ENCODE peak calls at places on chromosomes 4 and X, in six cellular contexts. E is upper lobe of right lung, D is spleen, M is psoas muscle, A is left lung, F is tibial nerve. P is an unnamed sample. For H3K4me1, the result is how much of the 10 kb centered on the place peaks cover.

GRCh38 chrX:2474963-2475726 is 25.6 kb downstream of the DHRSX start:
- DNase-seq in D (peak), E (peak), A (no peak), F (no peak), M (no peak), P (no peak)

GRCh38 chr4:99586747-99587146 is 12.1 kb downstream of the MTTP start:
- DNase-seq in F (no peak), E (no peak), D (no peak), A (no peak), M (no peak), P (no peak)

GRCh38 chr4:125390126-125390525 is 75.4 kb downstream of the FAT4 start:
- DNase-seq in M (no peak), D (no peak), E (no peak), A (no peak), F (no peak), P (no peak)

GRCh38 chr4:184817494-184818215 is 8.1 kb downstream of the ACSL1 start:
- DNase-seq in F (no peak), D (peak), M (no peak), E (no peak), A (no peak), P (no peak)

GRCh38 chr4:41052287-41052686 is 162.1 kb downstream of the APBB2 start:
- DNase-seq in F (no peak), D (no peak), A (no peak), E (no peak), M (no peak), P (no peak)

GRCh38 chr4:123390846-123391456 is 5.6 kb upstream of the SPRY1 start:
- DNase-seq in M (no peak), D (no peak), E (no peak), F (no peak), A (no peak), P (no peak)

GRCh38 chrX:41449615-41450014 is 2.5 kb downstream of the NYX start:
- DNase-seq in D (no peak), E (no peak), F (no peak), M (no peak), A (no peak), P (no peak)

GRCh38 chr4:72786401-72786990 is 217.5 kb upstream of the ADAMTS3 start:
- DNase-seq in F (no peak), A (no peak), E (no peak), D (no peak), M (no peak), P (no peak)

GRCh38 chrX:112705726-112706125 is 26.0 kb upstream of the LHFPL1 start:
- DNase-seq in F (no peak), A (no peak), M (no peak), D (no peak), E (no peak), P (no peak)

GRCh38 chrX:116284383-116284782 is 113.8 kb downstream of the AGTR2 start:
- DNase-seq in F (no peak), E (no peak), A (no peak), M (no peak), D (no peak), P (no peak)

GRCh38 chr4:83810428-83810827 is 274.5 kb downstream of the GPAT3 start:
- DNase-seq in F (no peak), E (no peak), D (no peak), M (no peak), A (no peak), P (no peak)

GRCh38 chrX:97026406-97026805 is 142.7 kb downstream of the RPA4 start:
- DNase-seq in E (no peak), M (no peak), A (no peak), D (no peak), F (no peak), P (no peak)

GRCh38 chr4:4637710-4638109 is 95.9 kb upstream of the STX18 start:
- DNase-seq in M (no peak), A (no peak), F (no peak), D (no peak), E (no peak), P (no peak)

GRCh38 chr4:153409412-153409811 is 56.7 kb upstream of the TMEM131L start:
- DNase-seq in M (no peak), A (no peak), D (no peak), F (no peak), E (no peak), P (peak)

DNA sequence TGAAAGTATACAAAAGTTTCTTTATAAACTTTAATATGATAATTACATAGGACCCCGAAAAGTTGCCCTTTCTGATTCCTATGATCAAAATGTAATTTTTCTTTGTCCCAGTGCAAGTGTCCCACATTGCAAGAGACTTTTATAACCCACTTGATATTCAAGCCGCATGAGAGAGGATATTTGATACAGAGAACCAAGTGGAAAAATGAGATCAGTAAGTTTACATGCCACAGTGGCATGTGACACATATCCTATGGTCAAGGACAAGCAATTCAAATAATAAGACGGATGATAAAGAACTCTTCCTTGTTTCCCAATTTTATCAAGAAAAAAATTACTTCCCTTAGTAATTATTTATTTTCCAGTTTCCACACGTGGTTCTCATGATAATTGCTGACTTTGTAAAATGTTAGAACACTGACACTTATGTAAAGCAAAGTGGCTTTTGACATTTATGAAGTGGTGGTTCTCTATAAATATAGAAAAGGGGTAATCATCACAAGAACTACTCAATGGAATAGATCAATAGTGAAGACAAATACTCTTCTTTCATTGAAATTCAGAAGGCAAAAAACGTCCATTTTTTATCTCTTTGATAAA is 273.7 kb upstream of the NOCT start:
- DNase-seq in E (no peak), D (no peak), F (no peak), A (no peak), M (no peak), P (no peak)
- H3K27ac ChIP-seq in E (no peak), D (no peak), F (no peak), A (no peak), M (no peak), P (no peak)

GRCh38 chr4:164874791-164875190 is 2.2 kb upstream of the APELA start:
- DNase-seq in M (no peak), A (no peak), E (no peak), F (no peak), D (no peak), P (no peak)

GRCh38 chr4:164876680-164877324 is at the start of gene APELA:
- DNase-seq in A (no peak), E (no peak), F (no peak), D (no peak), M (no peak), P (no peak)

GRCh38 chr4:164880489-164881262 is 3.7 kb downstream of the APELA start:
- DNase-seq in D (no peak), E (no peak), F (no peak), A (no peak), M (no peak), P (no peak)
- H3K4me1 ChIP-seq in D (under half), E (under half), F (under half), A (under half), M (under half), P (under half)

GRCh38 chrX:48598645-48599044 is 1.4 kb downstream of the WDR13 start:
- DNase-seq in E (no peak), F (no peak), A (no peak), M (no peak), D (peak), P (no peak)
- H3K27ac ChIP-seq in E (peak), F (peak), A (no peak), M (no peak), D (peak), P (no peak)

DNA sequence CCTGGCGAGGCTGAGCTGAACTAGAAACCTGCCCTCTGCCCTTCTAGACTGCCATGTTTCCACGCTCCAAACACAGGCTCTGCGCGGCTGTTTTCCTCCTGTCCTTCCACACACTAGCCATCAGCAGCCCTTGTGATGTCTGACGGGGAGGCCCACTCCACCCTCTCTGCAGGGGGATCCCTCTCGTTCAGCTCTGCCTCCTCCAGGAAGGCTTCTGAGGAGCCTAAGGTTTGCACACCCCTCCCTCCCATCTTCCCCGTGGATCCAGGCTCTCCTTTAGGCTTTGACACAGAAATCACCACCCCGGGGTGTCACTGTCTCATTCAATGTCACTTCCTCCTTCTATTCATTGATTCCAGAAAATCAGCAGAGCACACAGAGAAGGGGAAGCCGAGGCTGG is 38.6 kb upstream of the CRMP1 start:
- DNase-seq in M (no peak), A (no peak), F (no peak), D (no peak), E (no peak), P (no peak)
- H3K4me1 ChIP-seq in M (under half), A (under half), F (under half), D (under half), E (under half), P (under half)

GRCh38 chr4:20288047-20288650 is 36.4 kb downstream of the SLIT2 start:
- DNase-seq in D (no peak), E (no peak), M (no peak), A (no peak), F (no peak), P (no peak)
- H3K27ac ChIP-seq in D (no peak), E (no peak), M (no peak), A (no peak), F (peak), P (no peak)

GRCh38 chr4:94545296-94545695 is 93.6 kb downstream of the PDLIM5 start:
- DNase-seq in D (no peak), F (no peak), A (no peak), M (no peak), E (no peak), P (no peak)
- H3K4me1 ChIP-seq in D (under half), F (under half), A (under half), M (half or more), E (under half), P (under half)

GRCh38 chr4:5710065-5710961 is 688 bp upstream of the EVC start:
- DNase-seq in E (no peak), D (no peak), A (no peak), F (no peak), M (no peak), P (no peak)

GRCh38 chr4:5710962-5711478 is at the start of gene EVC:
- DNase-seq in F (peak), D (no peak), A (peak), E (peak), M (peak), P (peak)

GRCh38 chr4:5712517-5712916 is 1.5 kb downstream of the EVC start:
- DNase-seq in M (no peak), A (no peak), D (no peak), F (no peak), E (no peak), P (no peak)

GRCh38 chr4:5712931-5713330 is 1.9 kb downstream of the EVC start:
- DNase-seq in E (no peak), A (no peak), D (no peak), F (no peak), M (no peak), P (no peak)

DNA sequence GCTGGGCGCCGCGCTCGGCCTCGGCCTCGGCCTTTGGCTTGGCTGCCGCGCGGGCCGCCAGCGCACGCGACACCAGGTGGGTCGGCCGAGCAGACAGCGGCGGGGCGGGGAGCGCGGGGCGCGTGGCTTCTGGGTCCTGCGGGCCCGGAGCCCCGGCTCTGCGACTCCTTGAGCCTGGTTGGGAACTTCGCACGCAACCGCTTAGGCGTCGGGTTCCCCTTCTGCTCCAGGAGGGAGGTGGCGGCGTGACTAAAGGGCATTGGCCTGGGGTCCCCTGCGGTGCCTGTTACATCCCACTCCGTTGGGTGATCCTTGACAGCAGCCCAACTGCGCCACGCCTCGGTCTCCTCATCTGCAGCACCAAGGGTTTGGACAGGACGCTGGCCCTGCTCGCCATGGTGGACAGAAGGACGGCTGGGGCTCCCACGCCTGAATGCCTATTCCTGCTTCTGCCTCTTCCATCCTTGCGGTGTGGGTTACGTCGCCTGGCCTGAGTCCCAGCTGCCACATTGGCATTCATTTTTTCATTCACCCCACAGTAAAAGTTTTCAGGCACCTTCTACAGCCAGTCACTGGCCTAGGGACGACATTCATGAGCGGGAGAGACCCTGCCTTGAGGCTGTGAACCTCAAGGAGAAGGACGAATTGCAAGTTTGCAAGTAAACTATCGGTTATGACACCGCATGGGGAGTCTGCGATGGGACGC is 631 bp downstream of the EVC start:
- DNase-seq in D (no peak), E (peak), A (no peak), F (no peak), M (peak), P (peak)
- H3K27ac ChIP-seq in D (no peak), E (peak), A (no peak), F (peak), M (no peak), P (peak)

P was measured in aorta.